ENCODE peak calls at places on chromosomes 6 and 20, in five cellular contexts. One of them, this sample, is unnamed.

GRCh38 chr6:105135056-105135455 is 44.8 kb downstream of the POPDC3 start:
- DNase-seq in fibroblast of lung: peak; percentile 20
- DNase-seq in GM23248: peak; percentile 57
- DNase-seq in neural progenitor cell: peak; percentile 40
- DNase-seq in endothelial cell of umbilical vein: peak; percentile 14
- DNase-seq in this sample: peak; percentile 11

GRCh38 chr20:16574656-16575355 is 1.6 kb upstream of the KIF16B start:
- DNase-seq in fibroblast of lung: peak; percentile 82
- DNase-seq in GM23248: peak; percentile 79
- DNase-seq in neural progenitor cell: peak; percentile 89
- DNase-seq in endothelial cell of umbilical vein: peak; percentile 83
- DNase-seq in this sample: peak; percentile 85

GRCh38 chr6:5537132-5537531 is 275.8 kb downstream of the FARS2 start:
- DNase-seq in fibroblast of lung: no peak
- DNase-seq in GM23248: no peak
- DNase-seq in neural progenitor cell: no peak
- DNase-seq in endothelial cell of umbilical vein: no peak
- DNase-seq in this sample: no peak

GRCh38 chr20:1577906-1578305 is 20.4 kb upstream of the SIRPD start:
- DNase-seq in fibroblast of lung: no peak
- DNase-seq in GM23248: no peak
- DNase-seq in neural progenitor cell: no peak
- DNase-seq in endothelial cell of umbilical vein: peak; percentile 0
- DNase-seq in this sample: peak; percentile 0

GRCh38 chr20:63082308-63082938 is 75.7 kb upstream of the BHLHE23 start:
- DNase-seq in fibroblast of lung: no peak
- DNase-seq in GM23248: peak; percentile 66
- DNase-seq in neural progenitor cell: peak; percentile 90
- DNase-seq in endothelial cell of umbilical vein: no peak
- DNase-seq in this sample: peak; percentile 55

GRCh38 chr6:53244958-53245357 is 96.3 kb upstream of the GCM1 start:
- DNase-seq in fibroblast of lung: no peak
- DNase-seq in GM23248: no peak
- DNase-seq in neural progenitor cell: no peak
- DNase-seq in endothelial cell of umbilical vein: no peak
- DNase-seq in this sample: no peak

GRCh38 chr6:102501615-102502014 is 1108.1 kb downstream of the GRIK2 start:
- DNase-seq in fibroblast of lung: no peak
- DNase-seq in GM23248: no peak
- DNase-seq in neural progenitor cell: no peak
- DNase-seq in endothelial cell of umbilical vein: no peak
- DNase-seq in this sample: no peak

GRCh38 chr6:158923801-158924498 is 76.1 kb downstream of the RSPH3 start:
- DNase-seq in fibroblast of lung: no peak
- DNase-seq in GM23248: peak; percentile 74
- DNase-seq in neural progenitor cell: no peak
- DNase-seq in endothelial cell of umbilical vein: no peak
- DNase-seq in this sample: peak; percentile 20

GRCh38 chr6:170152989-170153388 is 137.9 kb downstream of the DLL1 start:
- DNase-seq in fibroblast of lung: no peak
- DNase-seq in GM23248: no peak
- DNase-seq in neural progenitor cell: peak; percentile 75
- DNase-seq in endothelial cell of umbilical vein: no peak
- DNase-seq in this sample: peak; percentile 63

GRCh38 chr6:170177383-170178265 is 113.3 kb downstream of the DLL1 start:
- DNase-seq in fibroblast of lung: no peak
- DNase-seq in GM23248: no peak
- DNase-seq in neural progenitor cell: no peak
- DNase-seq in endothelial cell of umbilical vein: no peak
- DNase-seq in this sample: no peak

GRCh38 chr6:36839819-36840379 is 655 bp upstream of the CPNE5 start:
- DNase-seq in fibroblast of lung: peak; percentile 25
- DNase-seq in GM23248: peak; percentile 67
- DNase-seq in neural progenitor cell: peak; percentile 77
- DNase-seq in endothelial cell of umbilical vein: no peak
- DNase-seq in this sample: peak; percentile 69

GRCh38 chr6:167558213-167558869 is 233.5 kb downstream of the TTLL2 start:
- DNase-seq in fibroblast of lung: no peak
- DNase-seq in GM23248: no peak
- DNase-seq in neural progenitor cell: no peak
- DNase-seq in endothelial cell of umbilical vein: no peak
- DNase-seq in this sample: no peak

GRCh38 chr20:19890358-19891117 is 126.6 kb upstream of the NAA20 start:
- DNase-seq in fibroblast of lung: no peak
- DNase-seq in GM23248: no peak
- DNase-seq in neural progenitor cell: no peak
- DNase-seq in endothelial cell of umbilical vein: no peak
- DNase-seq in this sample: no peak

GRCh38 chr6:38214159-38214558 is 394.6 kb downstream of the ZFAND3 start:
- DNase-seq in fibroblast of lung: no peak
- DNase-seq in GM23248: no peak
- DNase-seq in neural progenitor cell: no peak
- DNase-seq in endothelial cell of umbilical vein: no peak
- DNase-seq in this sample: no peak

GRCh38 chr20:35511814-35512420 is 17.5 kb downstream of the C20orf173 start:
- DNase-seq in fibroblast of lung: peak; percentile 67
- DNase-seq in GM23248: peak; percentile 59
- DNase-seq in neural progenitor cell: peak; percentile 35
- DNase-seq in endothelial cell of umbilical vein: peak; percentile 56
- DNase-seq in this sample: peak; percentile 43

GRCh38 chr20:40766790-40767529 is 77.9 kb upstream of the MAFB start:
- DNase-seq in fibroblast of lung: no peak
- DNase-seq in GM23248: no peak
- DNase-seq in neural progenitor cell: no peak
- DNase-seq in endothelial cell of umbilical vein: no peak
- DNase-seq in this sample: no peak

GRCh38 chr6:52591832-52592231 is 15.0 kb upstream of the TRAM2 start:
- DNase-seq in fibroblast of lung: no peak
- DNase-seq in GM23248: no peak
- DNase-seq in neural progenitor cell: no peak
- DNase-seq in endothelial cell of umbilical vein: no peak
- DNase-seq in this sample: no peak

GRCh38 chr6:137804647-137805046 is 62.4 kb upstream of the TNFAIP3 start:
- DNase-seq in fibroblast of lung: peak; percentile 79
- DNase-seq in GM23248: no peak
- DNase-seq in neural progenitor cell: no peak
- DNase-seq in endothelial cell of umbilical vein: peak; percentile 35
- DNase-seq in this sample: no peak

GRCh38 chr6:90121982-90122381 is 174.7 kb downstream of the BACH2 start:
- DNase-seq in fibroblast of lung: no peak
- DNase-seq in GM23248: peak; percentile 71
- DNase-seq in neural progenitor cell: no peak
- DNase-seq in endothelial cell of umbilical vein: no peak
- DNase-seq in this sample: no peak

GRCh38 chr6:37922563-37922962 is 103.0 kb downstream of the ZFAND3 start:
- DNase-seq in fibroblast of lung: no peak
- DNase-seq in GM23248: no peak
- DNase-seq in neural progenitor cell: no peak
- DNase-seq in endothelial cell of umbilical vein: no peak
- DNase-seq in this sample: no peak

GRCh38 chr6:168865-169455 is 123.3 kb upstream of the DUSP22 start:
- DNase-seq in fibroblast of lung: peak; percentile 69
- DNase-seq in GM23248: peak; percentile 54
- DNase-seq in neural progenitor cell: peak; percentile 49
- DNase-seq in endothelial cell of umbilical vein: peak; percentile 37
- DNase-seq in this sample: peak; percentile 70

GRCh38 chr6:41175084-41175483 is 12.2 kb upstream of the TREM2 start:
- DNase-seq in fibroblast of lung: no peak
- DNase-seq in GM23248: no peak
- DNase-seq in neural progenitor cell: no peak
- DNase-seq in endothelial cell of umbilical vein: no peak
- DNase-seq in this sample: no peak

GRCh38 chr6:36633915-36634314 is 39.8 kb downstream of the SRSF3 start:
- DNase-seq in fibroblast of lung: peak; percentile 92
- DNase-seq in GM23248: peak; percentile 37
- DNase-seq in neural progenitor cell: no peak
- DNase-seq in endothelial cell of umbilical vein: peak; percentile 87
- DNase-seq in this sample: no peak

GRCh38 chr6:41237128-41237527 is 9.0 kb downstream of the TREML4 start:
- DNase-seq in fibroblast of lung: no peak
- DNase-seq in GM23248: no peak
- DNase-seq in neural progenitor cell: no peak
- DNase-seq in endothelial cell of umbilical vein: no peak
- DNase-seq in this sample: no peak

GRCh38 chr6:33994198-33995045 is 151.5 kb downstream of the GRM4 start:
- DNase-seq in fibroblast of lung: no peak
- DNase-seq in GM23248: no peak
- DNase-seq in neural progenitor cell: no peak
- DNase-seq in endothelial cell of umbilical vein: no peak
- DNase-seq in this sample: no peak

DNA sequence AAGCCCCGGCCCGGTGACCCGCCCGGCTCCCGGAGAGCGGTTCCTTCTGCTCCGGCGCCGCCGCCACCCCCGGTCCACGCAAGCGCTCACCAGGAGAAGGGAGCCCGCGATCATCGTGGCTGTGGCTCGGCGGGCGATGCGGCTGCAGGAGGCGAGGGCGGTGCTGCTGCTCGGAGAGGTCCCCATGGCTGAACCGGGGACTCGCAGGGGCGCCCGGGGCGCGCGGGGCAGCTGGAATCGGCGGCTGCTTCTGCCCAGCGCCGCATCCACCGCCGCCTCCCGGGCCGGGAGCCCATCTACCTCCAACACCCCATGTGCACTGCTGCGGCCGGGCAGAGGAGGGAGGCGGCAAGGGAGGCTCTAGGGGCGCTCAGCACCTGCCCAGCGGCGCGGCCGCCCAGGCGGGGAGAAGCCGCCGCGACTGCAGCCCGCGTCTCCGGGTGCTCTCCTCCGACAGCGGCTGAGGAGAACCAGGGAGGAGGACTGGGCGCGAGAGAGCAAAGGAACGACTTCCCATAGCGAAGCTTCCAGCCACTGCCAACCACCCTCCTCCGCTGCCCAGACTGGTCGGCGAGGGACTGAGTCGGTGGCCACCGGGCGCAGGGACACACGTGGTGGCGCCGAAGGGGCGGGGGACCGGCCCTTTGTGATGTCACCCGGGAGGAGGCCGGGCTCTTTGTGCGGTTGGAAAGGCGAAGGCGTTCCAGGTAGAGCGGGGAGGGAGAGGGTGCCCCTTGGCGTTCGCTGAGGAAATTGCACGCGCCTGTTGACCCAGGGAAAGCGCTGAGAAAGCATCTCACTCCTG is at the start of gene TNFRSF21:
- DNase-seq in fibroblast of lung: peak; percentile 89
- DNase-seq in GM23248: peak; percentile 92
- DNase-seq in neural progenitor cell: peak; percentile 96
- DNase-seq in endothelial cell of umbilical vein: peak; percentile 95
- DNase-seq in this sample: peak; percentile 94
- TF ChIP-seq EZH2 in fibroblast of lung: peak; percentile 45
- TF ChIP-seq EZH2 in GM23248: no peak
- TF ChIP-seq EZH2 in neural progenitor cell: no peak
- TF ChIP-seq EZH2 in endothelial cell of umbilical vein: no peak
- TF ChIP-seq EZH2 in this sample: no peak

GRCh38 chr20:21507275-21508229 is 6.3 kb downstream of the NKX2-2 start:
- DNase-seq in fibroblast of lung: no peak
- DNase-seq in GM23248: no peak
- DNase-seq in neural progenitor cell: peak; percentile 36
- DNase-seq in endothelial cell of umbilical vein: no peak
- DNase-seq in this sample: peak; percentile 35
- TF ChIP-seq EZH2 in fibroblast of lung: peak; percentile 86
- TF ChIP-seq EZH2 in GM23248: peak; percentile 62
- TF ChIP-seq EZH2 in neural progenitor cell: peak; percentile 97
- TF ChIP-seq EZH2 in endothelial cell of umbilical vein: peak; percentile 25
- TF ChIP-seq EZH2 in this sample: no peak

DNA sequence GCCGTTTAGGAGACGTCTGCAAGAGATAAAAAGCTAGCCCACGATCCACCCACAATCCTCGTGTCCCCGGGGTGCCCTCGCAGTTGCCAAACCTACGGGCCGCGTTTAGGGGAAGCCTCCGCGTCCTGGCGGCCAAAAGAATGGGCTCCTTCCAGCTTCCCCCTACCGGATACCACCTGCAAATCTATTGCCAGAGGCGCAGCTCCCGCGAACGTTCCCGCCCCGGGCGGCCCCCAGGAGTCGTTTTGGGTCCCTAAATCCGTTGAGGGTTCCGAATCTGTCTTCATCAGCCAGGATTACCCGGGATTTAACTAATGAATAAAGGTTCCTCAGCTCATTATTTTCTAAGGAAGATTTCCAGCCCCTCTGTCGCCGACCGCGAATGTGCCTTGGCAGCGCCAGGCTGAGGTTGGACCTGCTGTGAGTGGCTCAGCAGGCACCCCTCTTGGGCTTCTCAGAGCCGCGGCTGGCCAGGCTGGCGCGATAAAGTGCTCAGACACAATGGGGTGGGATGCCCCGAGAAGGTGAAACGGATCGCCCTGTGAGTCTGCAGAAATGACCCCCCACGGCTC is 2.8 kb upstream of the VSX1 start:
- DNase-seq in fibroblast of lung: no peak
- DNase-seq in GM23248: no peak
- DNase-seq in neural progenitor cell: peak; percentile 50
- DNase-seq in endothelial cell of umbilical vein: no peak
- DNase-seq in this sample: no peak
- TF ChIP-seq EZH2 in fibroblast of lung: peak; percentile 18
- TF ChIP-seq EZH2 in GM23248: no peak
- TF ChIP-seq EZH2 in neural progenitor cell: peak; percentile 12
- TF ChIP-seq EZH2 in endothelial cell of umbilical vein: no peak
- TF ChIP-seq EZH2 in this sample: peak; percentile 61

GRCh38 chr6:30743099-30744053 is 889 bp upstream of the FLOT1 start:
- DNase-seq in fibroblast of lung: peak; percentile 29
- DNase-seq in GM23248: peak; percentile 58
- DNase-seq in neural progenitor cell: no peak
- DNase-seq in endothelial cell of umbilical vein: peak; percentile 36
- DNase-seq in this sample: peak; percentile 63
- TF ChIP-seq EZH2 in fibroblast of lung: no peak
- TF ChIP-seq EZH2 in GM23248: no peak
- TF ChIP-seq EZH2 in neural progenitor cell: peak; percentile 75
- TF ChIP-seq EZH2 in endothelial cell of umbilical vein: no peak
- TF ChIP-seq EZH2 in this sample: no peak

GRCh38 chr6:46490425-46491200 is 636 bp downstream of the RCAN2 start:
- DNase-seq in fibroblast of lung: no peak
- DNase-seq in GM23248: peak; percentile 70
- DNase-seq in neural progenitor cell: peak; percentile 87
- DNase-seq in endothelial cell of umbilical vein: no peak
- DNase-seq in this sample: peak; percentile 5
- TF ChIP-seq EZH2 in fibroblast of lung: peak; percentile 54
- TF ChIP-seq EZH2 in GM23248: no peak
- TF ChIP-seq EZH2 in neural progenitor cell: no peak
- TF ChIP-seq EZH2 in endothelial cell of umbilical vein: peak; percentile 26
- TF ChIP-seq EZH2 in this sample: peak; percentile 60

GRCh38 chr6:18654821-18655220 is 267.7 kb downstream of the RNF144B start:
- DNase-seq in fibroblast of lung: no peak
- DNase-seq in GM23248: no peak
- DNase-seq in neural progenitor cell: no peak
- DNase-seq in endothelial cell of umbilical vein: no peak
- DNase-seq in this sample: no peak

GRCh38 chr6:18656506-18656905 is 269.4 kb downstream of the RNF144B start:
- DNase-seq in fibroblast of lung: no peak
- DNase-seq in GM23248: no peak
- DNase-seq in neural progenitor cell: no peak
- DNase-seq in endothelial cell of umbilical vein: no peak
- DNase-seq in this sample: no peak
- TF ChIP-seq EZH2 in fibroblast of lung: no peak
- TF ChIP-seq EZH2 in GM23248: no peak
- TF ChIP-seq EZH2 in neural progenitor cell: no peak
- TF ChIP-seq EZH2 in endothelial cell of umbilical vein: no peak
- TF ChIP-seq EZH2 in this sample: no peak